ENCODE peak calls at places on chromosome 22, in four cellular contexts. K is tibial artery, L is gastrocnemius medialis, O is HCT116. W is an unnamed sample.

GRCh38 chr22:46574438-46574992 is 37.1 kb upstream of the CELSR1 start:
- DNase-seq in K (no peak), O (no peak), L (peak), W (no peak)

GRCh38 chr22:48885919-48886305 is 941.8 kb downstream of the BRD1 start:
- DNase-seq in L (no peak), K (no peak), O (no peak), W (no peak)

GRCh38 chr22:48233586-48233985 is 1471.1 kb downstream of the TBC1D22A start:
- DNase-seq in O (no peak), L (no peak), K (no peak), W (no peak)

GRCh38 chr22:38180841-38181452 is 683 bp downstream of the PLA2G6 start:
- DNase-seq in O (no peak), K (peak), L (peak), W (no peak)

GRCh38 chr22:28911777-28912669 is 28.7 kb downstream of the ZNRF3 start:
- DNase-seq in O (no peak), K (no peak), L (no peak), W (no peak)

GRCh38 chr22:27876684-27877083 is 42.4 kb downstream of the PITPNB start:
- DNase-seq in K (no peak), O (no peak), L (peak), W (no peak)

GRCh38 chr22:21762712-21763581 is 27.4 kb upstream of the YPEL1 start:
- DNase-seq in O (no peak), L (no peak), K (no peak), W (no peak)

GRCh38 chr22:26903030-26903856 is 245.9 kb downstream of the MIAT start:
- DNase-seq in L (no peak), K (no peak), O (no peak), W (no peak)

GRCh38 chr22:44192098-44192810 is 11.5 kb downstream of the PARVG start:
- DNase-seq in L (no peak), K (no peak), O (peak), W (peak)

GRCh38 chr22:19710020-19710768 is 4.1 kb upstream of the SEPTIN5 start:
- DNase-seq in L (no peak), O (no peak), K (no peak), W (no peak)

GRCh38 chr22:17972385-17973181 is 51.8 kb downstream of the MICAL3 start:
- DNase-seq in L (peak), O (no peak), K (no peak), W (no peak)

GRCh38 chr22:31943976-31944699 is at the start of gene YWHAH:
- DNase-seq in K (peak), O (peak), L (peak), W (peak)

GRCh38 chr22:45597460-45598192 is 74.0 kb upstream of the ATXN10 start:
- DNase-seq in L (no peak), O (no peak), K (no peak), W (no peak)

GRCh38 chr22:20131856-20132685 is 467 bp downstream of the ZDHHC8 start:
- DNase-seq in O (no peak), K (no peak), L (peak), W (no peak)

GRCh38 chr22:38172016-38172431 is 9.6 kb downstream of the PLA2G6 start:
- DNase-seq in O (no peak), K (no peak), L (peak), W (no peak)

GRCh38 chr22:22380098-22381030 is 128.2 kb downstream of the ZNF280B start:
- DNase-seq in L (no peak), O (no peak), K (no peak), W (no peak)

GRCh38 chr22:25061605-25062377 is 109.3 kb downstream of the KIAA1671 start:
- DNase-seq in O (no peak), L (no peak), K (no peak), W (no peak)
- H3K27ac ChIP-seq in O (no peak), L (no peak), K (peak), W (peak)

GRCh38 chr22:30490399-30490798 is 15.1 kb downstream of the SEC14L4 start:
- DNase-seq in O (no peak), L (no peak), K (no peak), W (no peak)

GRCh38 chr22:30488121-30488520 is 16.3 kb upstream of the SEC14L3 start:
- DNase-seq in L (no peak), O (no peak), K (no peak), W (no peak)

GRCh38 chr22:30495041-30495784 is 10.3 kb downstream of the SEC14L4 start:
- DNase-seq in L (no peak), K (no peak), O (no peak), W (no peak)

GRCh38 chr22:30492144-30492543 is 13.4 kb downstream of the SEC14L4 start:
- DNase-seq in L (no peak), O (no peak), K (no peak), W (no peak)

GRCh38 chr22:30491381-30491780 is 14.1 kb downstream of the SEC14L4 start:
- DNase-seq in K (no peak), L (no peak), O (no peak), W (no peak)
- TF ChIP-seq CTCF in K (no peak), L (no peak), O (no peak), W (no peak)

DNA sequence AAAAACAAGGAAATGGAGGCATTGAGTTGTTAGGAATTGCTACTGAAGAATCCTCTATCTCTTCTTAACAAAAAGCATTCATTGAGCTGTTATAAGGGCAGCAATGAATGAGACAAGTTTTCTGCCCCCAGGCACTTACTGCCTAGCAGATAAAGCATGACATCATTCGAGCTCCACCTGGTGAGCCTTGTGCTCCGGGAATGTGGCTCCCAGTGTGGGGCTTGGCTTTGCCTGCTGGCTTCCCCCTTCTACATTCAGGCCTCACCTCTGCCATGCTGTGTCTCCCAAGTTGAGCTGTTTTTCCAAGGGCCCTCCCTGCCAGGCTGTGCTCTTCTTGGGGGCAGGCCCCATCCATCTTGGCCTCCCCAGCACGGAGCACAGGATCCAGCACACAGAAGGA is 56.9 kb upstream of the EIF3D start:
- DNase-seq in K (no peak), O (no peak), L (no peak), W (no peak)
- H3K27ac ChIP-seq in K (no peak), O (no peak), L (no peak), W (no peak)

DNA sequence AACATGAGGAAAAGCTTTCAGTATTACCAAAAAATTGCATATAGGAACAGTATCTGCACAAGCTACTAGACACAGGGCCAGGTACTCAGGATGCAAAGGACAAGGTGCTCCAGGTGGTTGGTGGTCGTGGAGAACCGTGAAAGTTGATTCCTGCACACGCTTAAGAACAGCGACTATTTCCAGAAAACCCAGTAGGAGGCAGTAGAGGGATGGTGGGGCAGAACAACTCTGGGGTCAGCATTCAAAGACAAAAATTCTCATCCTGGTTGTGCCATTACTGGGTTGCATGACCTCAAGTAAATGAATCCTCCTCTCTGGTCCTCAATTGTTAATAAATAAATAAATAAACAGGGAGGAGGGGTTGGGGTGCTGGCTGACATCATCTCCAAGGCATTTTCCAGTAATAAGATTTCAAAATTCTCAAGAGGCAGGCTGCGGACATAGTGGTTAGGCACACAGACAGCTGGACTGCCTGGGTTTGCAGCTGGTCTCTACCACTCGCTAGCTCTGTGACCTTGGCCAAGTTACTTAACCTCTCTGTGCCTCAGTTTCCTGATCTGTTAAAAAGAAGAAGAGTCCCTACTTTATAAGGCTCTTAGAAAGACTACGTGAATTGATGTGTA is 89.6 kb downstream of the ISX start:
- DNase-seq in K (no peak), L (no peak), O (no peak), W (no peak)
- TF ChIP-seq CTCF in K (no peak), L (no peak), O (peak), W (no peak)

GRCh38 chr22:23498811-23499798 is 81.0 kb downstream of the IGLL1 start:
- DNase-seq in O (no peak), L (no peak), K (no peak), W (no peak)

GRCh38 chr22:23495614-23496444 is 84.3 kb downstream of the IGLL1 start:
- DNase-seq in L (no peak), O (no peak), K (no peak), W (no peak)

GRCh38 chr22:23494593-23495266 is 85.4 kb downstream of the IGLL1 start:
- DNase-seq in O (no peak), L (no peak), K (no peak), W (no peak)

GRCh38 chr22:23496445-23496833 is 83.7 kb downstream of the IGLL1 start:
- DNase-seq in K (no peak), O (no peak), L (no peak), W (no peak)

DNA sequence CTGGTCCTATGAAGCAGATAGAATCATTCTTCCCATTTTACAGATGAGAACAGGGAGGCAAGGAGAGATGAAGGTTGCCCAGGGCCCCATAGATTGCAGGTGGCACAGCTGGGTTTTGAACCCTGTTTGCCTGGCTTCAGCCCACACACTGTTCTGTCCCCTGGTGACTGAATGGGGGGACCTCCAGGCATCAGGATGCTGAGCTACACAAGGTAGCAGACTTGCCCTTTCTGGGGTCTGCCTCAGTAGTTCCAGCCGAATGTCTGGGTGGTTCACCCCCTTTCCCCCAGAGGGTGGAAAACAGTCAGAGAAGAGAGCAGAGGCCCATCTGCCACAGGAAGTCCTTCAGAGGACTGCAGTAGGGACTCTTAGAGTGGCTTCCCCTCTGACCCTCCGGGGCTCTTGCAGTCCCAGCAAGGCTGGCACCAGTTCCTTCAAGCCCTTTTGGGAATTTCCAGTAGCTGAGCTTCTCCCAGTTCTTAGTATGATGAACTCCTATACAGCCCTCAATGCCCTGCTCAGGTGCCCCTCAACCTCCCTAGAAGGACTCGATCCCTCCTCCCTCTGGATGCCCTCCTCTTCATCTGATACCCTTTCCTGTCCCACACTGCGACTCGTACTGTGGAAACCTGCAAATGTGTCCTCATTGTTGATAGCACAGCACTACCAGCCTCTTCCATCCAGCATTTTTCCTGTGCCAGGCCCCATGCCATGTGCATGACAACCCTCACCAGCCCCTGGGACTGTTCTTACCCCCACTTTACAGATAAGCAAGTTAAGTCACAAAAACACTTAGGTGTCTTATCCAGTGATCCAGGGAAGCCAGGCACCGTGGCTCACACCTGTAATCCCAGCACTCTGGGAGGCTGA is 82.8 kb downstream of the IGLL1 start:
- DNase-seq in L (no peak), O (no peak), K (no peak), W (no peak)
- H3K27ac ChIP-seq in L (no peak), O (no peak), K (no peak), W (no peak)

GRCh38 chr22:49921508-49922278 is 3.3 kb downstream of the CRELD2 start:
- DNase-seq in L (no peak), O (no peak), K (no peak), W (peak)

GRCh38 chr22:49922926-49923325 is 4.5 kb downstream of the CRELD2 start:
- DNase-seq in L (no peak), O (no peak), K (no peak), W (no peak)

GRCh38 chr22:49922484-49922883 is 4.0 kb downstream of the CRELD2 start:
- DNase-seq in K (no peak), O (no peak), L (no peak), W (peak)

GRCh38 chr22:49924113-49924833 is 5.8 kb downstream of the CRELD2 start:
- DNase-seq in K (no peak), L (no peak), O (no peak), W (no peak)

DNA sequence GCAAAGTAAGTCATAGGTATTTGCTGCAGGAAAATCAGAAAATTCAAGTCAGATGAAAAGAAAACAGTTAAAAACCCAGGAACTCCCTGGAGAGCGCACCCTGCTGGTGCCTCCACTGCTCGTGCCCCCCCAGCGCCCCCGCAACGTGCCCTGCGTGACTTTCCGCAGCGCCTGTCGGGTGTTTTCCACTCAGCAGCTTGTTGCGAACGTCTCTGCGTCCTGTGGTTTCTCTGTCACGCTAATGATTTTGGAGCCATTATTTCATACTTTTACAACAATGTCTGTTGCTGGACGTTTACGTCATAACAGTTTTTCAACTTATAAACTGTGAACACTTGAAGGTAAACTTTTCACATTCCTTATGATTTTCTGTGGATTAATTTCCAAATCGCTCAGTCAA is 5.0 kb downstream of the CRELD2 start:
- DNase-seq in L (no peak), K (no peak), O (no peak), W (no peak)
- TF ChIP-seq CTCF in L (no peak), K (no peak), O (peak), W (no peak)